ENCODE peak calls at places on chromosome 12, in seven cellular contexts. One of them, this sample, is unnamed. For H3K4me1, the result is how much of the 10 kb centered on the place peaks cover.

GRCh38 chr12:132385923-132386751 is 56.7 kb upstream of the GALNT9 start:
- DNase-seq in GM12878: no peak
- DNase-seq in prostate gland: no peak
- DNase-seq in H1: no peak
- DNase-seq in transverse colon: no peak
- DNase-seq in GM23338: no peak
- DNase-seq in HCT116: no peak
- DNase-seq in this sample: peak

GRCh38 chr12:122022393-122023338 is 982 bp downstream of the BCL7A start:
- DNase-seq in GM12878: no peak
- DNase-seq in GM23338: peak
- DNase-seq in HCT116: no peak
- DNase-seq in transverse colon: no peak
- DNase-seq in H1: no peak
- DNase-seq in prostate gland: no peak
- DNase-seq in this sample: no peak

GRCh38 chr12:94100254-94100653 is 48.1 kb upstream of the PLXNC1 start:
- DNase-seq in prostate gland: no peak
- DNase-seq in transverse colon: no peak
- DNase-seq in GM23338: no peak
- DNase-seq in GM12878: no peak
- DNase-seq in HCT116: no peak
- DNase-seq in H1: no peak
- DNase-seq in this sample: no peak

GRCh38 chr12:111154180-111154579 is 214.7 kb downstream of the PHETA1 start:
- DNase-seq in transverse colon: no peak
- DNase-seq in GM23338: peak
- DNase-seq in GM12878: no peak
- DNase-seq in HCT116: no peak
- DNase-seq in H1: no peak
- DNase-seq in prostate gland: no peak
- DNase-seq in this sample: no peak

GRCh38 chr12:43099691-43100163 is 452.3 kb downstream of the ADAMTS20 start:
- DNase-seq in transverse colon: no peak
- DNase-seq in GM12878: no peak
- DNase-seq in HCT116: no peak
- DNase-seq in H1: no peak
- DNase-seq in GM23338: no peak
- DNase-seq in prostate gland: no peak
- DNase-seq in this sample: no peak

GRCh38 chr12:113770389-113770865 is 195.7 kb downstream of the RBM19 start:
- DNase-seq in prostate gland: no peak
- DNase-seq in H1: no peak
- DNase-seq in HCT116: no peak
- DNase-seq in GM23338: no peak
- DNase-seq in transverse colon: no peak
- DNase-seq in GM12878: no peak
- DNase-seq in this sample: no peak

GRCh38 chr12:1130164-1130563 is 139.1 kb downstream of the ERC1 start:
- DNase-seq in GM12878: no peak
- DNase-seq in HCT116: peak
- DNase-seq in prostate gland: no peak
- DNase-seq in H1: no peak
- DNase-seq in GM23338: no peak
- DNase-seq in transverse colon: peak
- DNase-seq in this sample: no peak

GRCh38 chr12:95674631-95675030 is 115.9 kb downstream of the NTN4 start:
- DNase-seq in GM23338: no peak
- DNase-seq in HCT116: no peak
- DNase-seq in transverse colon: no peak
- DNase-seq in H1: no peak
- DNase-seq in prostate gland: no peak
- DNase-seq in GM12878: no peak
- DNase-seq in this sample: no peak

GRCh38 chr12:120110550-120111501 is 5.7 kb downstream of the RAB35 start:
- DNase-seq in prostate gland: no peak
- DNase-seq in transverse colon: peak
- DNase-seq in GM23338: peak
- DNase-seq in GM12878: no peak
- DNase-seq in HCT116: no peak
- DNase-seq in H1: no peak
- DNase-seq in this sample: peak

GRCh38 chr12:27498761-27499160 is 25.2 kb upstream of the PPFIBP1 start:
- DNase-seq in GM12878: no peak
- DNase-seq in HCT116: no peak
- DNase-seq in H1: no peak
- DNase-seq in prostate gland: no peak
- DNase-seq in transverse colon: no peak
- DNase-seq in GM23338: no peak
- DNase-seq in this sample: no peak

GRCh38 chr12:71397433-71397954 is 42.1 kb upstream of the LGR5 start:
- DNase-seq in H1: no peak
- DNase-seq in GM12878: no peak
- DNase-seq in GM23338: no peak
- DNase-seq in prostate gland: no peak
- DNase-seq in HCT116: no peak
- DNase-seq in transverse colon: no peak
- DNase-seq in this sample: no peak

GRCh38 chr12:129063600-129063999 is 210.3 kb downstream of the GLT1D1 start:
- DNase-seq in HCT116: no peak
- DNase-seq in GM12878: no peak
- DNase-seq in transverse colon: no peak
- DNase-seq in prostate gland: no peak
- DNase-seq in H1: no peak
- DNase-seq in GM23338: no peak
- DNase-seq in this sample: no peak

GRCh38 chr12:96770239-96770780 is 136.7 kb upstream of the NEDD1 start:
- DNase-seq in transverse colon: no peak
- DNase-seq in HCT116: no peak
- DNase-seq in H1: no peak
- DNase-seq in GM12878: no peak
- DNase-seq in GM23338: no peak
- DNase-seq in prostate gland: no peak
- DNase-seq in this sample: no peak

GRCh38 chr12:20280515-20280914 is 87.8 kb upstream of the PDE3A start:
- DNase-seq in GM12878: no peak
- DNase-seq in H1: no peak
- DNase-seq in prostate gland: no peak
- DNase-seq in GM23338: no peak
- DNase-seq in HCT116: no peak
- DNase-seq in transverse colon: no peak
- DNase-seq in this sample: no peak

GRCh38 chr12:49928476-49928875 is 22.1 kb upstream of the AQP2 start:
- DNase-seq in transverse colon: no peak
- DNase-seq in HCT116: no peak
- DNase-seq in GM23338: no peak
- DNase-seq in H1: no peak
- DNase-seq in GM12878: no peak
- DNase-seq in prostate gland: no peak
- DNase-seq in this sample: no peak

GRCh38 chr12:94561943-94562411 is 88.4 kb downstream of the TMCC3 start:
- DNase-seq in GM12878: peak
- DNase-seq in HCT116: no peak
- DNase-seq in H1: no peak
- DNase-seq in GM23338: no peak
- DNase-seq in prostate gland: peak
- DNase-seq in transverse colon: peak
- DNase-seq in this sample: no peak

GRCh38 chr12:109900752-109901580 is 892 bp downstream of the TCHP start:
- DNase-seq in transverse colon: no peak
- DNase-seq in H1: no peak
- DNase-seq in GM12878: no peak
- DNase-seq in HCT116: no peak
- DNase-seq in prostate gland: no peak
- DNase-seq in GM23338: peak
- DNase-seq in this sample: no peak

GRCh38 chr12:13273097-13273496 is 76.6 kb downstream of the EMP1 start:
- DNase-seq in prostate gland: no peak
- DNase-seq in GM23338: no peak
- DNase-seq in H1: no peak
- DNase-seq in transverse colon: no peak
- DNase-seq in GM12878: no peak
- DNase-seq in HCT116: no peak
- DNase-seq in this sample: no peak

GRCh38 chr12:630656-631632 is 32.3 kb downstream of the NINJ2 start:
- DNase-seq in H1: no peak
- DNase-seq in GM12878: no peak
- DNase-seq in GM23338: peak
- DNase-seq in transverse colon: peak
- DNase-seq in HCT116: no peak
- DNase-seq in prostate gland: no peak
- DNase-seq in this sample: peak

GRCh38 chr12:806116-806805 is 53.9 kb downstream of the WNK1 start:
- DNase-seq in transverse colon: no peak
- DNase-seq in GM12878: no peak
- DNase-seq in H1: no peak
- DNase-seq in HCT116: no peak
- DNase-seq in prostate gland: no peak
- DNase-seq in GM23338: no peak
- DNase-seq in this sample: no peak

GRCh38 chr12:32334384-32334783 is 65.0 kb upstream of the FGD4 start:
- DNase-seq in H1: no peak
- DNase-seq in prostate gland: no peak
- DNase-seq in GM23338: no peak
- DNase-seq in GM12878: no peak
- DNase-seq in transverse colon: no peak
- DNase-seq in HCT116: no peak
- DNase-seq in this sample: no peak

GRCh38 chr12:110667671-110668070 is 21.2 kb downstream of the HVCN1 start:
- DNase-seq in GM23338: no peak
- DNase-seq in transverse colon: no peak
- DNase-seq in HCT116: no peak
- DNase-seq in prostate gland: no peak
- DNase-seq in H1: no peak
- DNase-seq in GM12878: no peak
- DNase-seq in this sample: no peak

GRCh38 chr12:47755655-47756562 is 2.8 kb downstream of the RAPGEF3 start:
- DNase-seq in GM23338: no peak
- DNase-seq in HCT116: no peak
- DNase-seq in prostate gland: peak
- DNase-seq in GM12878: peak
- DNase-seq in transverse colon: peak
- DNase-seq in H1: no peak
- DNase-seq in this sample: no peak

GRCh38 chr12:82874935-82875334 is 188.2 kb downstream of the TMTC2 start:
- DNase-seq in H1: no peak
- DNase-seq in transverse colon: no peak
- DNase-seq in prostate gland: no peak
- DNase-seq in GM23338: no peak
- DNase-seq in GM12878: no peak
- DNase-seq in HCT116: no peak
- DNase-seq in this sample: no peak

GRCh38 chr12:95646781-95647184 is 95.5 kb upstream of the USP44 start:
- DNase-seq in transverse colon: no peak
- DNase-seq in H1: no peak
- DNase-seq in HCT116: no peak
- DNase-seq in prostate gland: no peak
- DNase-seq in GM23338: peak
- DNase-seq in GM12878: no peak
- DNase-seq in this sample: no peak

GRCh38 chr12:72876092-72876491 is 603.9 kb downstream of the TRHDE start:
- DNase-seq in H1: no peak
- DNase-seq in transverse colon: no peak
- DNase-seq in prostate gland: no peak
- DNase-seq in HCT116: no peak
- DNase-seq in GM23338: no peak
- DNase-seq in GM12878: no peak
- DNase-seq in this sample: no peak

GRCh38 chr12:69511870-69512269 is 41.7 kb downstream of the FRS2 start:
- DNase-seq in HCT116: no peak
- DNase-seq in GM12878: no peak
- DNase-seq in GM23338: no peak
- DNase-seq in H1: no peak
- DNase-seq in prostate gland: peak
- DNase-seq in transverse colon: no peak
- DNase-seq in this sample: no peak
- H3K4me1 ChIP-seq in HCT116: under half
- H3K4me1 ChIP-seq in GM12878: under half
- H3K4me1 ChIP-seq in GM23338: half or more
- H3K4me1 ChIP-seq in H1: under half
- H3K4me1 ChIP-seq in prostate gland: under half
- H3K4me1 ChIP-seq in transverse colon: under half
- H3K4me1 ChIP-seq in this sample: under half

GRCh38 chr12:98533723-98534251 is 18.4 kb downstream of the TMPO start:
- DNase-seq in GM12878: no peak
- DNase-seq in transverse colon: no peak
- DNase-seq in GM23338: no peak
- DNase-seq in H1: no peak
- DNase-seq in prostate gland: no peak
- DNase-seq in HCT116: no peak
- DNase-seq in this sample: no peak

GRCh38 chr12:98532687-98533304 is 17.4 kb downstream of the TMPO start:
- DNase-seq in GM12878: no peak
- DNase-seq in transverse colon: no peak
- DNase-seq in HCT116: peak
- DNase-seq in H1: no peak
- DNase-seq in GM23338: peak
- DNase-seq in prostate gland: no peak
- DNase-seq in this sample: no peak

GRCh38 chr12:98530068-98530467 is 14.7 kb downstream of the TMPO start:
- DNase-seq in GM23338: no peak
- DNase-seq in prostate gland: no peak
- DNase-seq in H1: no peak
- DNase-seq in GM12878: no peak
- DNase-seq in HCT116: no peak
- DNase-seq in transverse colon: no peak
- DNase-seq in this sample: no peak
- TF ChIP-seq POLR2AphosphoS5 in GM23338: no peak
- TF ChIP-seq POLR2AphosphoS5 in prostate gland: no peak
- TF ChIP-seq POLR2AphosphoS5 in H1: no peak
- TF ChIP-seq POLR2AphosphoS5 in GM12878: no peak
- TF ChIP-seq POLR2AphosphoS5 in HCT116: no peak
- TF ChIP-seq POLR2AphosphoS5 in transverse colon: no peak
- TF ChIP-seq POLR2AphosphoS5 in this sample: no peak

GRCh38 chr12:108856428-108857157 is 790 bp downstream of the SSH1 start:
- DNase-seq in GM23338: no peak
- DNase-seq in H1: no peak
- DNase-seq in transverse colon: peak
- DNase-seq in HCT116: no peak
- DNase-seq in GM12878: no peak
- DNase-seq in prostate gland: peak
- DNase-seq in this sample: peak
- H3K4me1 ChIP-seq in GM23338: under half
- H3K4me1 ChIP-seq in H1: under half
- H3K4me1 ChIP-seq in transverse colon: under half
- H3K4me1 ChIP-seq in HCT116: half or more
- H3K4me1 ChIP-seq in GM12878: half or more
- H3K4me1 ChIP-seq in prostate gland: under half
- H3K4me1 ChIP-seq in this sample: half or more

DNA sequence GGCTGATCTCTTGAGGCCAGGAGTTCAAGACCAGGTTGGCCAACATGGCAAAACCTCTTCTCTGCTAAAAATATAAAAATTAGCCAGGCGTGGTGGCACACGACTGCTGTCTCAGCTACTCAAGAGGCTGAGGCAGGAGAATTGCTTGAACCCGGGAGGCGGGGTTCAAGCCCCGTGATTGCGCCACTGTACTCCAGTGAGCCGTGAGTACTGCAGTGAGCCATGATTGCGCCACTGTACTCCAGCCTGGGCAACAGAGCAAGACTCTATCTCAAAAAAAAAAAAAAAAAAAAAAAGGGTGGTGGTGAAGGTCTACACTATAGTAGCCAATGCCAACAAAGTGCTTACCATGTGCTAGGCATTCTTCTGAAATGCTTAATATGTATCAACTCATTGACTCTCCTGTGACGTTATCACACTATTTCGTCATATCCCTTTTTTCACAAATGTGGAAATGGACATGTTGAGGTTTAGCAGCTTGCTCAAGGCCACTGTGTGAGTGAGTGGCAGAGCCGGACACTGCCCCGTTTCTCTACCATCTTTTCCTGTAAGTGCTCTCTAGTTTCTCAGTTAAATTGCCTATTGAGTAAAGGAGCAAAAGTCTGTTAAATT is 59.6 kb downstream of the GNS start:
- DNase-seq in transverse colon: no peak
- DNase-seq in HCT116: no peak
- DNase-seq in prostate gland: no peak
- DNase-seq in H1: no peak
- DNase-seq in GM23338: no peak
- DNase-seq in GM12878: no peak
- DNase-seq in this sample: no peak
- TF ChIP-seq POLR2AphosphoS5 in transverse colon: no peak
- TF ChIP-seq POLR2AphosphoS5 in HCT116: no peak
- TF ChIP-seq POLR2AphosphoS5 in prostate gland: no peak
- TF ChIP-seq POLR2AphosphoS5 in H1: no peak
- TF ChIP-seq POLR2AphosphoS5 in GM23338: no peak
- TF ChIP-seq POLR2AphosphoS5 in GM12878: no peak
- TF ChIP-seq POLR2AphosphoS5 in this sample: no peak

This sample was measured in sigmoid colon.